ENCODE peak calls at places on chromosomes 3 and 15, in nine cellular contexts. E is OCI-LY7; K is NT2/D1; J is heart right ventricle; W is body of pancreas; B is cardiac muscle cell; N is CD4-positive, CD25-positive, alpha-beta regulatory T cell; Z is esophagus squamous epithelium; L is H1. I is an unnamed sample. For H3K4me1, the result is how much of the 10 kb centered on the place peaks cover.

GRCh38 chr3:55000946-55001345 is 73.1 kb upstream of the LRTM1 start:
- DNase-seq in L (no peak), W (no peak), J (no peak), N (no peak), Z (no peak), B (no peak), K (no peak), E (no peak), I (no peak)

GRCh38 chr15:96181217-96181616 is 149.3 kb upstream of the NR2F2 start:
- DNase-seq in N (no peak), B (no peak), Z (no peak), E (no peak), W (no peak), L (no peak), K (no peak), J (no peak), I (no peak)

GRCh38 chr3:129614927-129615363 is 8.5 kb upstream of the PLXND1 start:
- DNase-seq in E (no peak), W (no peak), N (no peak), Z (no peak), K (no peak), L (no peak), B (peak), J (peak), I (peak)

GRCh38 chr15:100116416-100117190 is 225.2 kb downstream of the ADAMTS17 start:
- DNase-seq in N (no peak), B (peak), W (no peak), J (peak), Z (no peak), L (no peak), K (no peak), E (peak), I (no peak)

GRCh38 chr3:127451321-127451720 is 139.2 kb downstream of the TPRA1 start:
- DNase-seq in E (no peak), J (no peak), Z (no peak), K (no peak), B (no peak), W (no peak), L (no peak), N (no peak), I (no peak)

GRCh38 chr3:142998439-142998838 is 2.9 kb upstream of the U2SURP start:
- DNase-seq in J (no peak), Z (no peak), E (no peak), B (peak), L (no peak), W (no peak), N (no peak), K (no peak), I (no peak)

GRCh38 chr3:123410149-123410515 is 38.8 kb downstream of the ADCY5 start:
- DNase-seq in N (no peak), Z (no peak), J (no peak), W (no peak), L (no peak), K (no peak), B (no peak), E (no peak), I (no peak)

GRCh38 chr3:188469228-188469885 is 315.4 kb downstream of the LPP start:
- DNase-seq in J (no peak), N (no peak), L (no peak), W (no peak), K (no peak), B (peak), Z (no peak), E (no peak), I (no peak)

GRCh38 chr3:50245831-50246516 is 10.0 kb downstream of the GNAI2 start:
- DNase-seq in E (peak), W (peak), Z (peak), B (peak), K (peak), J (peak), L (peak), N (peak), I (peak)

GRCh38 chr3:50246517-50246954 is 10.5 kb downstream of the GNAI2 start:
- DNase-seq in K (no peak), L (no peak), B (peak), E (peak), J (peak), N (peak), Z (no peak), W (no peak), I (peak)

GRCh38 chr3:50242778-50243551 is 7.0 kb downstream of the GNAI2 start:
- DNase-seq in B (peak), W (no peak), N (peak), K (no peak), L (no peak), J (peak), E (peak), Z (peak), I (peak)

GRCh38 chr3:50243552-50243895 is 7.5 kb downstream of the GNAI2 start:
- DNase-seq in B (no peak), K (no peak), W (no peak), N (no peak), J (no peak), Z (no peak), E (no peak), L (no peak), I (no peak)

DNA sequence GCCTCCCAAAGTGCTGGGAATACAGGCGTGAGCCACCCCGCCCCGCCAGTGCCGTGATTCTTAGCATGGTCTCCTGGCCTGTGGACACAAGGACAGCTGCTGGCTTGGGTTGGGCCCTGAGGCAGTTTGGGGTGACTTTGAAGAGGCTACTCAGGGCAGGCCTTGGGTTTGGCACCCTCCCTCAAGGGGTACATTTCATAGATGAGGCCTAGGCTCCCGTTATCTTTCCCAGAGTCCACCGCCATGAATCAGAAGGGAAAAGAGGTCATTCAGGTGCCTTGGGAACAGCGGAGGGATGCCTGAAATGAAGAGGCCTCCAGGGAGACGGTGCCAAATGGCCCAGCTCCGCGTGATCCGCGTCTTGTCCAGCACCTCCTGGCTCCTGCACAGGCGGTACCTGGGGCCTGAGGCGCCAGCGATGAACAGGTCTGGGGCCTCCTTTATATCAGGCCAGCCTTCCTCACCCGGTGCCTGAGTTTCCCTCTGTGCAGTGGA is 9.3 kb downstream of the GNAI2 start:
- DNase-seq in J (no peak), N (no peak), W (no peak), K (no peak), B (no peak), Z (no peak), E (no peak), L (peak), I (no peak)
- H3K4me1 ChIP-seq in J (half or more), N (half or more), W (under half), K (half or more), B (under half), Z (half or more), E (half or more), L (under half), I (half or more)

GRCh38 chr15:37109151-37109912 is 9.0 kb upstream of the MEIS2 start:
- DNase-seq in J (no peak), L (no peak), Z (no peak), W (no peak), K (no peak), N (no peak), E (no peak), B (peak), I (no peak)
- H3K4me3 ChIP-seq in J (no peak), L (peak), Z (no peak), W (no peak), K (no peak), N (no peak), E (no peak), B (peak), I (peak)

GRCh38 chr3:50599716-50600118 is 11.9 kb downstream of the CISH start:
- DNase-seq in K (no peak), E (no peak), B (no peak), W (no peak), N (no peak), Z (no peak), J (peak), L (no peak), I (no peak)
- H3K4me1 ChIP-seq in K (under half), E (under half), B (under half), W (half or more), N (half or more), Z (under half), J (half or more), L (under half), I (under half)

GRCh38 chr15:55270301-55270700 is 19.3 kb downstream of the RAB27A start:
- DNase-seq in K (no peak), W (no peak), J (no peak), N (no peak), E (no peak), Z (no peak), B (no peak), L (no peak), I (no peak)

GRCh38 chr15:55266547-55266946 is 23.1 kb downstream of the RAB27A start:
- DNase-seq in W (no peak), J (no peak), B (no peak), N (no peak), L (no peak), Z (no peak), E (no peak), K (no peak), I (no peak)

GRCh38 chr15:55267401-55268053 is 22.1 kb downstream of the RAB27A start:
- DNase-seq in J (peak), W (no peak), E (no peak), N (peak), L (no peak), B (peak), Z (no peak), K (no peak), I (peak)

GRCh38 chr15:55268054-55268695 is 21.4 kb downstream of the RAB27A start:
- DNase-seq in K (no peak), B (no peak), W (no peak), N (no peak), Z (no peak), J (no peak), E (no peak), L (no peak), I (no peak)
- H3K4me3 ChIP-seq in K (no peak), B (no peak), W (no peak), N (peak), Z (no peak), J (no peak), E (no peak), L (no peak), I (no peak)

GRCh38 chr3:182142928-182143327 is 431.2 kb downstream of the SOX2 start:
- DNase-seq in B (no peak), J (no peak), K (peak), Z (no peak), L (no peak), N (no peak), E (peak), W (no peak), I (no peak)

GRCh38 chr3:182138388-182138787 is 426.7 kb downstream of the SOX2 start:
- DNase-seq in E (no peak), K (no peak), W (no peak), B (no peak), N (no peak), Z (no peak), J (no peak), L (no peak), I (no peak)

GRCh38 chr3:182148360-182148759 is 436.6 kb downstream of the SOX2 start:
- DNase-seq in E (no peak), Z (no peak), W (no peak), N (no peak), J (no peak), L (no peak), B (no peak), K (no peak), I (no peak)

GRCh38 chr3:182139627-182140357 is 428.1 kb downstream of the SOX2 start:
- DNase-seq in K (peak), Z (no peak), E (no peak), L (peak), B (no peak), J (no peak), N (no peak), W (no peak), I (no peak)

DNA sequence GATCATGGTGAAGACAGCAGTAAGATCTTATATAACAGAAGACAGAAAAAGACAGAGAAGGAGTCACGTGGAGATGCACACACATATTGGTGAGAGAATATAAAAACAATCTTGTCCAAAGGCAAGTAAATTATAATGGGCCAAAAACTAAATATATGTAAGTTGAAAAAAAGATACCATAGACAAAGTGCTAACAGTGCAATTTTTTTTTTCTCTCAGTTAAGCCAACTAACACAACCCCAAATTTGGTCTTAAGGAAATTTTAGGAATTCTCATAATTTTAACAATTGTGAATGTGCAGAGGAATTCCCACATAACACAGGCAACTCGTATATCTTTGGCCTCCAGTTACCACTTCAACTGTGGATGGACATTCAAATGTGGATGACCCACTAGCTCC is 432.2 kb downstream of the SOX2 start:
- DNase-seq in W (no peak), J (no peak), L (no peak), Z (no peak), N (no peak), B (no peak), E (no peak), K (no peak), I (no peak)
- H3K4me1 ChIP-seq in W (under half), J (under half), L (under half), Z (under half), N (under half), B (under half), E (under half), K (under half), I (under half)

GRCh38 chr3:102745881-102746280 is 311.1 kb downstream of the ZPLD1 start:
- DNase-seq in E (no peak), Z (no peak), N (no peak), L (no peak), J (no peak), W (no peak), K (no peak), B (no peak), I (no peak)
- H3K4me3 ChIP-seq in E (no peak), Z (no peak), N (no peak), L (no peak), J (no peak), W (no peak), K (no peak), B (no peak), I (no peak)

GRCh38 chr3:35616346-35616745 is 23.0 kb upstream of the ARPP21 start:
- DNase-seq in Z (no peak), W (no peak), B (no peak), L (no peak), J (no peak), N (no peak), E (no peak), K (no peak), I (no peak)

GRCh38 chr3:35617370-35617769 is 22.0 kb upstream of the ARPP21 start:
- DNase-seq in N (no peak), L (no peak), B (no peak), Z (no peak), K (no peak), E (no peak), W (no peak), J (no peak), I (no peak)
- H3K4me1 ChIP-seq in N (under half), L (under half), B (under half), Z (under half), K (under half), E (under half), W (under half), J (under half), I (under half)

GRCh38 chr3:177811835-177812234 is 614.6 kb upstream of the TBL1XR1 start:
- DNase-seq in L (no peak), W (no peak), J (no peak), E (no peak), N (no peak), Z (no peak), K (no peak), B (no peak), I (no peak)

GRCh38 chr3:177807150-177807875 is 610.0 kb upstream of the TBL1XR1 start:
- DNase-seq in B (peak), L (no peak), K (no peak), Z (no peak), E (no peak), N (no peak), J (no peak), W (no peak), I (no peak)

GRCh38 chr3:177811111-177811510 is 613.8 kb upstream of the TBL1XR1 start:
- DNase-seq in Z (no peak), W (no peak), E (no peak), N (no peak), K (no peak), B (no peak), J (no peak), L (no peak), I (no peak)

GRCh38 chr3:177812492-177812891 is 615.2 kb upstream of the TBL1XR1 start:
- DNase-seq in J (no peak), E (no peak), N (no peak), W (no peak), B (no peak), K (no peak), Z (no peak), L (no peak), I (no peak)

DNA sequence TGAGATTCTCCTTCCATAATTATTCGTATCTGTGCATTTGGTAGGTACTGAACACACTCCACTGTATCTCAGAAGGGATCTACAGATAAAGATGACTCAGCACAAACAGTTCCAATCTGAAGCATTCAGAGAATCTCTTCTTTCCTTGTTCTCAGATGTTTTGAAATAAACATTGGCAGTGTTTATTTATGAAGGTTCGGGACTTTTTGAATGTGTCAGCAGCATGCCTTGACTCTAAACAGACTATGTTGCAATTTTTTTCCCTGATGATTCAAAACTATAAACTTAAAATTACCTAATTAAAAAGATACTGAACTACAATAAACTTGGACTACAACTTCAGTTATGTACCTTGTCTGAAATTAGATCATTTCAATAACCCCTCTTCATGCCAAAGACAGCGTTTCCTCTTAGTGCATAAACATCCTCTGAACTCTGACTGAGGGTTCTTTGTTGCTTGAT is 612.9 kb upstream of the TBL1XR1 start:
- DNase-seq in B (peak), L (no peak), E (no peak), J (no peak), Z (no peak), K (no peak), N (peak), W (no peak), I (no peak)
- H3K4me3 ChIP-seq in B (no peak), L (no peak), E (no peak), J (no peak), Z (no peak), K (no peak), N (peak), W (no peak), I (no peak)

I was measured in transverse colon.